ENCODE peak calls at places on chromosomes 5 and 9, in nine cellular contexts. T is IMR-90; V is activated naive CD4-positive, alpha-beta T cell treated with Interleukin-2 at 50 U/mL for 16 hours; N is NCI-H1092; O is choroid plexus epithelial cell; E is ACHN; D is sciatic nerve; L is GM13976; J is uterus. G is an unnamed sample.

GRCh38 chr5:88675758-88676636 is 207.0 kb downstream of the MEF2C start:
- DNase-seq in V (no peak), E (no peak), D (no peak), T (peak; percentile 58), O (no peak), J (no peak), N (peak; percentile 83), L (no peak), G (no peak)

GRCh38 chr5:67910599-67910998 is 305.0 kb upstream of the PIK3R1 start:
- DNase-seq in N (no peak), L (no peak), O (no peak), D (no peak), J (no peak), V (no peak), T (no peak), E (no peak), G (no peak)

GRCh38 chr5:134642931-134643530 is 5.6 kb upstream of the SEC24A start:
- DNase-seq in D (no peak), O (no peak), J (no peak), T (no peak), V (no peak), N (no peak), L (no peak), E (no peak), G (peak; percentile 62)

GRCh38 chr9:95836072-95836471 is 39.4 kb upstream of the ERCC6L2 start:
- DNase-seq in O (peak; percentile 70), D (no peak), L (no peak), N (no peak), V (no peak), T (peak; percentile 68), E (no peak), J (no peak), G (no peak)

GRCh38 chr9:33861917-33862453 is 45.0 kb downstream of the UBE2R2 start:
- DNase-seq in V (no peak), L (no peak), O (no peak), D (no peak), N (no peak), E (no peak), J (no peak), T (no peak), G (no peak)

GRCh38 chr9:74277532-74277931 is 219.6 kb upstream of the RORB start:
- DNase-seq in O (no peak), T (no peak), E (no peak), V (no peak), D (no peak), L (peak; percentile 59), N (no peak), J (no peak), G (peak; percentile 59)

GRCh38 chr9:104608336-104608735 is 2.9 kb upstream of the OR13C2 start:
- DNase-seq in L (no peak), O (peak; percentile 16), N (no peak), T (no peak), J (no peak), V (no peak), D (no peak), E (no peak), G (no peak)

GRCh38 chr5:141841781-141842180 is 36.4 kb downstream of the PCDH1 start:
- DNase-seq in T (no peak), D (no peak), L (no peak), V (no peak), J (no peak), E (no peak), O (no peak), N (no peak), G (no peak)

GRCh38 chr5:112921833-112922817 is at the start of gene REEP5:
- DNase-seq in T (peak; percentile 69), N (peak; percentile 55), J (peak; percentile 71), V (peak; percentile 85), O (peak; percentile 69), D (peak; percentile 87), L (peak; percentile 93), E (peak; percentile 75), G (no peak)

GRCh38 chr9:3875371-3876132 is 349.8 kb upstream of the RFX3 start:
- DNase-seq in E (peak; percentile 79), N (no peak), J (no peak), D (no peak), L (no peak), O (peak; percentile 81), T (peak; percentile 95), V (no peak), G (no peak)

GRCh38 chr9:85430659-85431370 is 310.9 kb downstream of the AGTPBP1 start:
- DNase-seq in E (no peak), T (no peak), N (no peak), L (no peak), D (no peak), V (no peak), O (no peak), J (no peak), G (no peak)

GRCh38 chr9:116461632-116462031 is 225.5 kb upstream of the TRIM32 start:
- DNase-seq in D (no peak), O (no peak), T (no peak), E (no peak), J (no peak), V (no peak), N (no peak), L (no peak), G (no peak)

GRCh38 chr9:94511943-94512265 is 43.0 kb upstream of the PCAT7 start:
- DNase-seq in J (no peak), N (no peak), E (no peak), T (no peak), O (no peak), V (no peak), D (no peak), L (no peak), G (no peak)

GRCh38 chr5:168123853-168124528 is 167.5 kb upstream of the WWC1 start:
- DNase-seq in V (no peak), O (no peak), T (no peak), E (no peak), D (no peak), N (no peak), J (no peak), L (peak; percentile 75), G (peak; percentile 39)

GRCh38 chr9:37309136-37309535 is 113.4 kb upstream of the GRHPR start:
- DNase-seq in J (no peak), D (no peak), E (no peak), L (peak; percentile 24), O (peak; percentile 53), T (peak; percentile 37), N (no peak), V (no peak), G (no peak)

GRCh38 chr5:112711436-112711835 is 26.2 kb upstream of the APC start:
- DNase-seq in O (no peak), E (no peak), J (no peak), D (no peak), V (no peak), T (no peak), N (no peak), L (no peak), G (no peak)